ENCODE peak calls at places on chromosomes 13 and 19, in eight cellular contexts. One of them, this sample, is unnamed.

GRCh38 chr13:93476175-93476574 is 249.6 kb downstream of the GPC6 start:
- DNase-seq in activated CD4-positive, alpha-beta T cell treated with anti-CD3 and anti-CD28 coated beads, Interleukin-2, amount 50 U/mL, for 1 hour: no peak
- DNase-seq in stimulated activated CD4-positive, alpha-beta T cell treated with anti-CD3 and anti-CD28 coated beads, TNF-alpha, amount 100 ng/mL, for 1 hour: no peak
- DNase-seq in left cardiac atrium: no peak
- DNase-seq in AG04450: peak; percentile 71
- DNase-seq in NCI-H345: no peak
- DNase-seq in GM12892: no peak
- DNase-seq in substantia nigra: no peak
- DNase-seq in this sample: no peak

GRCh38 chr19:1860821-1861598 is 2.4 kb downstream of the KLF16 start:
- DNase-seq in activated CD4-positive, alpha-beta T cell treated with anti-CD3 and anti-CD28 coated beads, Interleukin-2, amount 50 U/mL, for 1 hour: no peak
- DNase-seq in stimulated activated CD4-positive, alpha-beta T cell treated with anti-CD3 and anti-CD28 coated beads, TNF-alpha, amount 100 ng/mL, for 1 hour: no peak
- DNase-seq in left cardiac atrium: no peak
- DNase-seq in AG04450: no peak
- DNase-seq in NCI-H345: no peak
- DNase-seq in GM12892: no peak
- DNase-seq in substantia nigra: no peak
- DNase-seq in this sample: no peak

GRCh38 chr13:24159921-24160324 is 597 bp upstream of the SPATA13 start:
- DNase-seq in activated CD4-positive, alpha-beta T cell treated with anti-CD3 and anti-CD28 coated beads, Interleukin-2, amount 50 U/mL, for 1 hour: no peak
- DNase-seq in stimulated activated CD4-positive, alpha-beta T cell treated with anti-CD3 and anti-CD28 coated beads, TNF-alpha, amount 100 ng/mL, for 1 hour: no peak
- DNase-seq in left cardiac atrium: no peak
- DNase-seq in AG04450: no peak
- DNase-seq in NCI-H345: no peak
- DNase-seq in GM12892: no peak
- DNase-seq in substantia nigra: no peak
- DNase-seq in this sample: no peak

GRCh38 chr13:42211704-42212103 is 60.2 kb upstream of the AKAP11 start:
- DNase-seq in activated CD4-positive, alpha-beta T cell treated with anti-CD3 and anti-CD28 coated beads, Interleukin-2, amount 50 U/mL, for 1 hour: no peak
- DNase-seq in stimulated activated CD4-positive, alpha-beta T cell treated with anti-CD3 and anti-CD28 coated beads, TNF-alpha, amount 100 ng/mL, for 1 hour: no peak
- DNase-seq in left cardiac atrium: no peak
- DNase-seq in AG04450: no peak
- DNase-seq in NCI-H345: no peak
- DNase-seq in GM12892: no peak
- DNase-seq in substantia nigra: no peak
- DNase-seq in this sample: no peak

GRCh38 chr19:38318595-38319142 is 976 bp upstream of the KCNK6 start:
- DNase-seq in activated CD4-positive, alpha-beta T cell treated with anti-CD3 and anti-CD28 coated beads, Interleukin-2, amount 50 U/mL, for 1 hour: no peak
- DNase-seq in stimulated activated CD4-positive, alpha-beta T cell treated with anti-CD3 and anti-CD28 coated beads, TNF-alpha, amount 100 ng/mL, for 1 hour: no peak
- DNase-seq in left cardiac atrium: peak; percentile 50
- DNase-seq in AG04450: no peak
- DNase-seq in NCI-H345: no peak
- DNase-seq in GM12892: no peak
- DNase-seq in substantia nigra: no peak
- DNase-seq in this sample: no peak

GRCh38 chr19:1151917-1152601 is 22.0 kb downstream of the SBNO2 start:
- DNase-seq in activated CD4-positive, alpha-beta T cell treated with anti-CD3 and anti-CD28 coated beads, Interleukin-2, amount 50 U/mL, for 1 hour: no peak
- DNase-seq in stimulated activated CD4-positive, alpha-beta T cell treated with anti-CD3 and anti-CD28 coated beads, TNF-alpha, amount 100 ng/mL, for 1 hour: no peak
- DNase-seq in left cardiac atrium: peak; percentile 81
- DNase-seq in AG04450: no peak
- DNase-seq in NCI-H345: no peak
- DNase-seq in GM12892: no peak
- DNase-seq in substantia nigra: no peak
- DNase-seq in this sample: no peak

GRCh38 chr13:111037838-111038397 is 77.2 kb upstream of the ARHGEF7 start:
- DNase-seq in activated CD4-positive, alpha-beta T cell treated with anti-CD3 and anti-CD28 coated beads, Interleukin-2, amount 50 U/mL, for 1 hour: no peak
- DNase-seq in stimulated activated CD4-positive, alpha-beta T cell treated with anti-CD3 and anti-CD28 coated beads, TNF-alpha, amount 100 ng/mL, for 1 hour: no peak
- DNase-seq in left cardiac atrium: no peak
- DNase-seq in AG04450: no peak
- DNase-seq in NCI-H345: no peak
- DNase-seq in GM12892: no peak
- DNase-seq in substantia nigra: no peak
- DNase-seq in this sample: no peak

GRCh38 chr19:17103177-17103576 is 27.6 kb downstream of the MYO9B start:
- DNase-seq in activated CD4-positive, alpha-beta T cell treated with anti-CD3 and anti-CD28 coated beads, Interleukin-2, amount 50 U/mL, for 1 hour: no peak
- DNase-seq in stimulated activated CD4-positive, alpha-beta T cell treated with anti-CD3 and anti-CD28 coated beads, TNF-alpha, amount 100 ng/mL, for 1 hour: no peak
- DNase-seq in left cardiac atrium: no peak
- DNase-seq in AG04450: no peak
- DNase-seq in NCI-H345: no peak
- DNase-seq in GM12892: no peak
- DNase-seq in substantia nigra: no peak
- DNase-seq in this sample: no peak

GRCh38 chr13:37648604-37649003 is 50.0 kb upstream of the POSTN start:
- DNase-seq in activated CD4-positive, alpha-beta T cell treated with anti-CD3 and anti-CD28 coated beads, Interleukin-2, amount 50 U/mL, for 1 hour: no peak
- DNase-seq in stimulated activated CD4-positive, alpha-beta T cell treated with anti-CD3 and anti-CD28 coated beads, TNF-alpha, amount 100 ng/mL, for 1 hour: no peak
- DNase-seq in left cardiac atrium: no peak
- DNase-seq in AG04450: peak; percentile 62
- DNase-seq in NCI-H345: no peak
- DNase-seq in GM12892: no peak
- DNase-seq in substantia nigra: no peak
- DNase-seq in this sample: no peak

GRCh38 chr13:50626031-50626643 is 217.4 kb downstream of the DLEU7 start:
- DNase-seq in activated CD4-positive, alpha-beta T cell treated with anti-CD3 and anti-CD28 coated beads, Interleukin-2, amount 50 U/mL, for 1 hour: no peak
- DNase-seq in stimulated activated CD4-positive, alpha-beta T cell treated with anti-CD3 and anti-CD28 coated beads, TNF-alpha, amount 100 ng/mL, for 1 hour: no peak
- DNase-seq in left cardiac atrium: no peak
- DNase-seq in AG04450: no peak
- DNase-seq in NCI-H345: no peak
- DNase-seq in GM12892: no peak
- DNase-seq in substantia nigra: no peak
- DNase-seq in this sample: no peak

GRCh38 chr13:76116931-76117330 is 480.8 kb downstream of the LMO7 start:
- DNase-seq in activated CD4-positive, alpha-beta T cell treated with anti-CD3 and anti-CD28 coated beads, Interleukin-2, amount 50 U/mL, for 1 hour: no peak
- DNase-seq in stimulated activated CD4-positive, alpha-beta T cell treated with anti-CD3 and anti-CD28 coated beads, TNF-alpha, amount 100 ng/mL, for 1 hour: no peak
- DNase-seq in left cardiac atrium: no peak
- DNase-seq in AG04450: no peak
- DNase-seq in NCI-H345: no peak
- DNase-seq in GM12892: no peak
- DNase-seq in substantia nigra: no peak
- DNase-seq in this sample: no peak

GRCh38 chr13:69928262-69928661 is 179.4 kb upstream of the ATXN8OS start:
- DNase-seq in activated CD4-positive, alpha-beta T cell treated with anti-CD3 and anti-CD28 coated beads, Interleukin-2, amount 50 U/mL, for 1 hour: no peak
- DNase-seq in stimulated activated CD4-positive, alpha-beta T cell treated with anti-CD3 and anti-CD28 coated beads, TNF-alpha, amount 100 ng/mL, for 1 hour: no peak
- DNase-seq in left cardiac atrium: no peak
- DNase-seq in AG04450: no peak
- DNase-seq in NCI-H345: no peak
- DNase-seq in GM12892: no peak
- DNase-seq in substantia nigra: no peak
- DNase-seq in this sample: no peak

GRCh38 chr13:45299194-45299593 is 41.8 kb downstream of the TPT1 start:
- DNase-seq in activated CD4-positive, alpha-beta T cell treated with anti-CD3 and anti-CD28 coated beads, Interleukin-2, amount 50 U/mL, for 1 hour: no peak
- DNase-seq in stimulated activated CD4-positive, alpha-beta T cell treated with anti-CD3 and anti-CD28 coated beads, TNF-alpha, amount 100 ng/mL, for 1 hour: no peak
- DNase-seq in left cardiac atrium: no peak
- DNase-seq in AG04450: no peak
- DNase-seq in NCI-H345: no peak
- DNase-seq in GM12892: no peak
- DNase-seq in substantia nigra: no peak
- DNase-seq in this sample: no peak

GRCh38 chr19:35107541-35107939 is 8.1 kb upstream of the FXYD3 start:
- DNase-seq in activated CD4-positive, alpha-beta T cell treated with anti-CD3 and anti-CD28 coated beads, Interleukin-2, amount 50 U/mL, for 1 hour: no peak
- DNase-seq in stimulated activated CD4-positive, alpha-beta T cell treated with anti-CD3 and anti-CD28 coated beads, TNF-alpha, amount 100 ng/mL, for 1 hour: no peak
- DNase-seq in left cardiac atrium: peak; percentile 53
- DNase-seq in AG04450: no peak
- DNase-seq in NCI-H345: no peak
- DNase-seq in GM12892: no peak
- DNase-seq in substantia nigra: peak; percentile 59
- DNase-seq in this sample: no peak

GRCh38 chr19:23802290-23802689 is 43.6 kb upstream of the ZNF681 start:
- DNase-seq in activated CD4-positive, alpha-beta T cell treated with anti-CD3 and anti-CD28 coated beads, Interleukin-2, amount 50 U/mL, for 1 hour: no peak
- DNase-seq in stimulated activated CD4-positive, alpha-beta T cell treated with anti-CD3 and anti-CD28 coated beads, TNF-alpha, amount 100 ng/mL, for 1 hour: no peak
- DNase-seq in left cardiac atrium: no peak
- DNase-seq in AG04450: no peak
- DNase-seq in NCI-H345: no peak
- DNase-seq in GM12892: no peak
- DNase-seq in substantia nigra: no peak
- DNase-seq in this sample: no peak

GRCh38 chr19:42270346-42271044 is 1.4 kb downstream of the CIC start:
- DNase-seq in activated CD4-positive, alpha-beta T cell treated with anti-CD3 and anti-CD28 coated beads, Interleukin-2, amount 50 U/mL, for 1 hour: peak; percentile 63
- DNase-seq in stimulated activated CD4-positive, alpha-beta T cell treated with anti-CD3 and anti-CD28 coated beads, TNF-alpha, amount 100 ng/mL, for 1 hour: no peak
- DNase-seq in left cardiac atrium: peak; percentile 58
- DNase-seq in AG04450: no peak
- DNase-seq in NCI-H345: no peak
- DNase-seq in GM12892: peak; percentile 43
- DNase-seq in substantia nigra: no peak
- DNase-seq in this sample: peak; percentile 72

GRCh38 chr13:112958127-112958989 is 10.7 kb upstream of the MCF2L start:
- DNase-seq in activated CD4-positive, alpha-beta T cell treated with anti-CD3 and anti-CD28 coated beads, Interleukin-2, amount 50 U/mL, for 1 hour: no peak
- DNase-seq in stimulated activated CD4-positive, alpha-beta T cell treated with anti-CD3 and anti-CD28 coated beads, TNF-alpha, amount 100 ng/mL, for 1 hour: no peak
- DNase-seq in left cardiac atrium: no peak
- DNase-seq in AG04450: no peak
- DNase-seq in NCI-H345: no peak
- DNase-seq in GM12892: no peak
- DNase-seq in substantia nigra: no peak
- DNase-seq in this sample: no peak

GRCh38 chr13:113630804-113631203 is 27.2 kb downstream of the ATP4B start:
- DNase-seq in activated CD4-positive, alpha-beta T cell treated with anti-CD3 and anti-CD28 coated beads, Interleukin-2, amount 50 U/mL, for 1 hour: no peak
- DNase-seq in stimulated activated CD4-positive, alpha-beta T cell treated with anti-CD3 and anti-CD28 coated beads, TNF-alpha, amount 100 ng/mL, for 1 hour: no peak
- DNase-seq in left cardiac atrium: peak; percentile 10
- DNase-seq in AG04450: no peak
- DNase-seq in NCI-H345: peak; percentile 85
- DNase-seq in GM12892: no peak
- DNase-seq in substantia nigra: no peak
- DNase-seq in this sample: no peak

GRCh38 chr13:99389520-99390304 is 82.5 kb upstream of the GPR183 start:
- DNase-seq in activated CD4-positive, alpha-beta T cell treated with anti-CD3 and anti-CD28 coated beads, Interleukin-2, amount 50 U/mL, for 1 hour: no peak
- DNase-seq in stimulated activated CD4-positive, alpha-beta T cell treated with anti-CD3 and anti-CD28 coated beads, TNF-alpha, amount 100 ng/mL, for 1 hour: no peak
- DNase-seq in left cardiac atrium: no peak
- DNase-seq in AG04450: no peak
- DNase-seq in NCI-H345: no peak
- DNase-seq in GM12892: no peak
- DNase-seq in substantia nigra: no peak
- DNase-seq in this sample: no peak

GRCh38 chr19:7540761-7541480 is 5.4 kb downstream of the PNPLA6 start:
- DNase-seq in activated CD4-positive, alpha-beta T cell treated with anti-CD3 and anti-CD28 coated beads, Interleukin-2, amount 50 U/mL, for 1 hour: no peak
- DNase-seq in stimulated activated CD4-positive, alpha-beta T cell treated with anti-CD3 and anti-CD28 coated beads, TNF-alpha, amount 100 ng/mL, for 1 hour: no peak
- DNase-seq in left cardiac atrium: no peak
- DNase-seq in AG04450: no peak
- DNase-seq in NCI-H345: no peak
- DNase-seq in GM12892: no peak
- DNase-seq in substantia nigra: no peak
- DNase-seq in this sample: no peak

GRCh38 chr13:106522112-106522511 is 13.3 kb downstream of the EFNB2 start:
- DNase-seq in activated CD4-positive, alpha-beta T cell treated with anti-CD3 and anti-CD28 coated beads, Interleukin-2, amount 50 U/mL, for 1 hour: no peak
- DNase-seq in stimulated activated CD4-positive, alpha-beta T cell treated with anti-CD3 and anti-CD28 coated beads, TNF-alpha, amount 100 ng/mL, for 1 hour: no peak
- DNase-seq in left cardiac atrium: no peak
- DNase-seq in AG04450: no peak
- DNase-seq in NCI-H345: no peak
- DNase-seq in GM12892: no peak
- DNase-seq in substantia nigra: no peak
- DNase-seq in this sample: no peak

GRCh38 chr13:112891477-112892401 is 77.3 kb upstream of the MCF2L start:
- DNase-seq in activated CD4-positive, alpha-beta T cell treated with anti-CD3 and anti-CD28 coated beads, Interleukin-2, amount 50 U/mL, for 1 hour: no peak
- DNase-seq in stimulated activated CD4-positive, alpha-beta T cell treated with anti-CD3 and anti-CD28 coated beads, TNF-alpha, amount 100 ng/mL, for 1 hour: no peak
- DNase-seq in left cardiac atrium: peak; percentile 16
- DNase-seq in AG04450: no peak
- DNase-seq in NCI-H345: peak; percentile 97
- DNase-seq in GM12892: no peak
- DNase-seq in substantia nigra: no peak
- DNase-seq in this sample: no peak

GRCh38 chr19:29119582-29119981 is 93.4 kb downstream of the UQCRFS1 start:
- DNase-seq in activated CD4-positive, alpha-beta T cell treated with anti-CD3 and anti-CD28 coated beads, Interleukin-2, amount 50 U/mL, for 1 hour: no peak
- DNase-seq in stimulated activated CD4-positive, alpha-beta T cell treated with anti-CD3 and anti-CD28 coated beads, TNF-alpha, amount 100 ng/mL, for 1 hour: no peak
- DNase-seq in left cardiac atrium: no peak
- DNase-seq in AG04450: no peak
- DNase-seq in NCI-H345: no peak
- DNase-seq in GM12892: no peak
- DNase-seq in substantia nigra: no peak
- DNase-seq in this sample: no peak

GRCh38 chr13:58583961-58584360 is 952.4 kb downstream of the PCDH17 start:
- DNase-seq in activated CD4-positive, alpha-beta T cell treated with anti-CD3 and anti-CD28 coated beads, Interleukin-2, amount 50 U/mL, for 1 hour: no peak
- DNase-seq in stimulated activated CD4-positive, alpha-beta T cell treated with anti-CD3 and anti-CD28 coated beads, TNF-alpha, amount 100 ng/mL, for 1 hour: no peak
- DNase-seq in left cardiac atrium: no peak
- DNase-seq in AG04450: no peak
- DNase-seq in NCI-H345: no peak
- DNase-seq in GM12892: no peak
- DNase-seq in substantia nigra: no peak
- DNase-seq in this sample: no peak

GRCh38 chr19:41456342-41456918 is 13.5 kb downstream of the ERICH4 start:
- DNase-seq in activated CD4-positive, alpha-beta T cell treated with anti-CD3 and anti-CD28 coated beads, Interleukin-2, amount 50 U/mL, for 1 hour: no peak
- DNase-seq in stimulated activated CD4-positive, alpha-beta T cell treated with anti-CD3 and anti-CD28 coated beads, TNF-alpha, amount 100 ng/mL, for 1 hour: no peak
- DNase-seq in left cardiac atrium: no peak
- DNase-seq in AG04450: peak; percentile 1
- DNase-seq in NCI-H345: no peak
- DNase-seq in GM12892: no peak
- DNase-seq in substantia nigra: no peak
- DNase-seq in this sample: no peak

GRCh38 chr19:2443785-2444182 is 13.0 kb downstream of the LMNB2 start:
- DNase-seq in activated CD4-positive, alpha-beta T cell treated with anti-CD3 and anti-CD28 coated beads, Interleukin-2, amount 50 U/mL, for 1 hour: no peak
- DNase-seq in stimulated activated CD4-positive, alpha-beta T cell treated with anti-CD3 and anti-CD28 coated beads, TNF-alpha, amount 100 ng/mL, for 1 hour: no peak
- DNase-seq in left cardiac atrium: no peak
- DNase-seq in AG04450: no peak
- DNase-seq in NCI-H345: no peak
- DNase-seq in GM12892: no peak
- DNase-seq in substantia nigra: no peak
- DNase-seq in this sample: no peak

GRCh38 chr19:2775556-2776430 is 7.3 kb downstream of the SGTA start:
- DNase-seq in activated CD4-positive, alpha-beta T cell treated with anti-CD3 and anti-CD28 coated beads, Interleukin-2, amount 50 U/mL, for 1 hour: peak; percentile 68
- DNase-seq in stimulated activated CD4-positive, alpha-beta T cell treated with anti-CD3 and anti-CD28 coated beads, TNF-alpha, amount 100 ng/mL, for 1 hour: no peak
- DNase-seq in left cardiac atrium: peak; percentile 74
- DNase-seq in AG04450: no peak
- DNase-seq in NCI-H345: no peak
- DNase-seq in GM12892: no peak
- DNase-seq in substantia nigra: peak; percentile 13
- DNase-seq in this sample: peak; percentile 63

GRCh38 chr19:50309396-50310125 is 19.6 kb downstream of the KCNC3 start:
- DNase-seq in activated CD4-positive, alpha-beta T cell treated with anti-CD3 and anti-CD28 coated beads, Interleukin-2, amount 50 U/mL, for 1 hour: no peak
- DNase-seq in stimulated activated CD4-positive, alpha-beta T cell treated with anti-CD3 and anti-CD28 coated beads, TNF-alpha, amount 100 ng/mL, for 1 hour: no peak
- DNase-seq in left cardiac atrium: no peak
- DNase-seq in AG04450: no peak
- DNase-seq in NCI-H345: no peak
- DNase-seq in GM12892: no peak
- DNase-seq in substantia nigra: no peak
- DNase-seq in this sample: no peak

GRCh38 chr19:835201-835810 is 5.5 kb upstream of the PRTN3 start:
- DNase-seq in activated CD4-positive, alpha-beta T cell treated with anti-CD3 and anti-CD28 coated beads, Interleukin-2, amount 50 U/mL, for 1 hour: no peak
- DNase-seq in stimulated activated CD4-positive, alpha-beta T cell treated with anti-CD3 and anti-CD28 coated beads, TNF-alpha, amount 100 ng/mL, for 1 hour: no peak
- DNase-seq in left cardiac atrium: no peak
- DNase-seq in AG04450: no peak
- DNase-seq in NCI-H345: no peak
- DNase-seq in GM12892: no peak
- DNase-seq in substantia nigra: no peak
- DNase-seq in this sample: no peak

GRCh38 chr13:100269837-100270236 is 180.9 kb downstream of the PCCA start:
- DNase-seq in activated CD4-positive, alpha-beta T cell treated with anti-CD3 and anti-CD28 coated beads, Interleukin-2, amount 50 U/mL, for 1 hour: no peak
- DNase-seq in stimulated activated CD4-positive, alpha-beta T cell treated with anti-CD3 and anti-CD28 coated beads, TNF-alpha, amount 100 ng/mL, for 1 hour: no peak
- DNase-seq in left cardiac atrium: peak; percentile 84
- DNase-seq in AG04450: peak; percentile 34
- DNase-seq in NCI-H345: no peak
- DNase-seq in GM12892: no peak
- DNase-seq in substantia nigra: peak; percentile 24
- DNase-seq in this sample: no peak